ENCODE peak calls at places on chromosomes 1 and 21, in seven cellular contexts. One of them, this sample, is unnamed.

GRCh38 chr1:104932949-104933679 is 1183.4 kb downstream of the AMY1C start:
- DNase-seq in fibroblast of lung: no peak
- DNase-seq in HFFc6: no peak
- DNase-seq in neural crest cell: no peak
- DNase-seq in upper lobe of left lung: no peak
- DNase-seq in cardiac muscle cell: no peak
- DNase-seq in tibial artery: no peak
- DNase-seq in this sample: no peak

GRCh38 chr1:21162740-21163464 is 13.8 kb downstream of the EIF4G3 start:
- DNase-seq in fibroblast of lung: no peak
- DNase-seq in HFFc6: no peak
- DNase-seq in neural crest cell: no peak
- DNase-seq in upper lobe of left lung: no peak
- DNase-seq in cardiac muscle cell: no peak
- DNase-seq in tibial artery: no peak
- DNase-seq in this sample: no peak

GRCh38 chr21:42737969-42738590 is 84.7 kb downstream of the PDE9A start:
- DNase-seq in fibroblast of lung: peak
- DNase-seq in HFFc6: no peak
- DNase-seq in neural crest cell: no peak
- DNase-seq in upper lobe of left lung: peak
- DNase-seq in cardiac muscle cell: no peak
- DNase-seq in tibial artery: peak
- DNase-seq in this sample: peak

GRCh38 chr1:100265562-100265930 is 470 bp upstream of the RTCA start:
- DNase-seq in fibroblast of lung: no peak
- DNase-seq in HFFc6: peak
- DNase-seq in neural crest cell: no peak
- DNase-seq in upper lobe of left lung: no peak
- DNase-seq in cardiac muscle cell: no peak
- DNase-seq in tibial artery: no peak
- DNase-seq in this sample: peak

GRCh38 chr1:16153999-16154673 is 1.7 kb downstream of the EPHA2 start:
- DNase-seq in fibroblast of lung: no peak
- DNase-seq in HFFc6: no peak
- DNase-seq in neural crest cell: no peak
- DNase-seq in upper lobe of left lung: no peak
- DNase-seq in cardiac muscle cell: no peak
- DNase-seq in tibial artery: no peak
- DNase-seq in this sample: no peak

GRCh38 chr1:181134543-181135461 is 46.3 kb downstream of the IER5 start:
- DNase-seq in fibroblast of lung: peak
- DNase-seq in HFFc6: peak
- DNase-seq in neural crest cell: no peak
- DNase-seq in upper lobe of left lung: peak
- DNase-seq in cardiac muscle cell: no peak
- DNase-seq in tibial artery: peak
- DNase-seq in this sample: peak

GRCh38 chr1:63799810-63800209 is 26.0 kb downstream of the ROR1 start:
- DNase-seq in fibroblast of lung: peak
- DNase-seq in HFFc6: peak
- DNase-seq in neural crest cell: no peak
- DNase-seq in upper lobe of left lung: no peak
- DNase-seq in cardiac muscle cell: no peak
- DNase-seq in tibial artery: no peak
- DNase-seq in this sample: no peak

GRCh38 chr1:38138498-38139233 is 92.1 kb upstream of the POU3F1 start:
- DNase-seq in fibroblast of lung: peak
- DNase-seq in HFFc6: peak
- DNase-seq in neural crest cell: no peak
- DNase-seq in upper lobe of left lung: peak
- DNase-seq in cardiac muscle cell: peak
- DNase-seq in tibial artery: peak
- DNase-seq in this sample: peak

GRCh38 chr1:220877348-220878095 is 1.7 kb upstream of the HLX start:
- DNase-seq in fibroblast of lung: no peak
- DNase-seq in HFFc6: no peak
- DNase-seq in neural crest cell: no peak
- DNase-seq in upper lobe of left lung: peak
- DNase-seq in cardiac muscle cell: no peak
- DNase-seq in tibial artery: no peak
- DNase-seq in this sample: no peak

GRCh38 chr1:24341260-24341659 is 22.1 kb downstream of the GRHL3 start:
- DNase-seq in fibroblast of lung: no peak
- DNase-seq in HFFc6: no peak
- DNase-seq in neural crest cell: no peak
- DNase-seq in upper lobe of left lung: no peak
- DNase-seq in cardiac muscle cell: no peak
- DNase-seq in tibial artery: no peak
- DNase-seq in this sample: no peak

GRCh38 chr1:29264773-29265389 is 28.6 kb downstream of the PTPRU start:
- DNase-seq in fibroblast of lung: peak
- DNase-seq in HFFc6: peak
- DNase-seq in neural crest cell: no peak
- DNase-seq in upper lobe of left lung: no peak
- DNase-seq in cardiac muscle cell: no peak
- DNase-seq in tibial artery: no peak
- DNase-seq in this sample: peak

GRCh38 chr1:233635765-233636502 is 22.0 kb downstream of the KCNK1 start:
- DNase-seq in fibroblast of lung: peak
- DNase-seq in HFFc6: no peak
- DNase-seq in neural crest cell: no peak
- DNase-seq in upper lobe of left lung: peak
- DNase-seq in cardiac muscle cell: no peak
- DNase-seq in tibial artery: no peak
- DNase-seq in this sample: peak

GRCh38 chr1:39568208-39568607 is 8.4 kb downstream of the PABPC4 start:
- DNase-seq in fibroblast of lung: no peak
- DNase-seq in HFFc6: no peak
- DNase-seq in neural crest cell: no peak
- DNase-seq in upper lobe of left lung: no peak
- DNase-seq in cardiac muscle cell: no peak
- DNase-seq in tibial artery: no peak
- DNase-seq in this sample: no peak

GRCh38 chr21:28922368-28922767 is 70.3 kb downstream of the LTN1 start:
- DNase-seq in fibroblast of lung: no peak
- DNase-seq in HFFc6: no peak
- DNase-seq in neural crest cell: no peak
- DNase-seq in upper lobe of left lung: no peak
- DNase-seq in cardiac muscle cell: no peak
- DNase-seq in tibial artery: no peak
- DNase-seq in this sample: no peak

GRCh38 chr21:34579411-34579810 is 35.5 kb downstream of the RCAN1 start:
- DNase-seq in fibroblast of lung: peak
- DNase-seq in HFFc6: peak
- DNase-seq in neural crest cell: no peak
- DNase-seq in upper lobe of left lung: no peak
- DNase-seq in cardiac muscle cell: no peak
- DNase-seq in tibial artery: no peak
- DNase-seq in this sample: no peak

GRCh38 chr1:36183309-36183856 is 27.4 kb downstream of the MAP7D1 start:
- DNase-seq in fibroblast of lung: peak
- DNase-seq in HFFc6: no peak
- DNase-seq in neural crest cell: no peak
- DNase-seq in upper lobe of left lung: peak
- DNase-seq in cardiac muscle cell: peak
- DNase-seq in tibial artery: peak
- DNase-seq in this sample: peak

GRCh38 chr1:116290085-116290670 is 82.9 kb upstream of the ATP1A1 start:
- DNase-seq in fibroblast of lung: no peak
- DNase-seq in HFFc6: peak
- DNase-seq in neural crest cell: no peak
- DNase-seq in upper lobe of left lung: no peak
- DNase-seq in cardiac muscle cell: no peak
- DNase-seq in tibial artery: no peak
- DNase-seq in this sample: no peak

GRCh38 chr1:51242546-51242945 is 6.5 kb downstream of the RNF11 start:
- DNase-seq in fibroblast of lung: no peak
- DNase-seq in HFFc6: no peak
- DNase-seq in neural crest cell: no peak
- DNase-seq in upper lobe of left lung: no peak
- DNase-seq in cardiac muscle cell: no peak
- DNase-seq in tibial artery: no peak
- DNase-seq in this sample: no peak

GRCh38 chr21:43775795-43776430 is at the start of gene CSTB:
- DNase-seq in fibroblast of lung: peak
- DNase-seq in HFFc6: peak
- DNase-seq in neural crest cell: peak
- DNase-seq in upper lobe of left lung: peak
- DNase-seq in cardiac muscle cell: peak
- DNase-seq in tibial artery: peak
- DNase-seq in this sample: peak
- TF ChIP-seq CTCF in fibroblast of lung: no peak
- TF ChIP-seq CTCF in HFFc6: no peak
- TF ChIP-seq CTCF in neural crest cell: no peak
- TF ChIP-seq CTCF in upper lobe of left lung: no peak
- TF ChIP-seq CTCF in cardiac muscle cell: no peak
- TF ChIP-seq CTCF in tibial artery: no peak
- TF ChIP-seq CTCF in this sample: no peak

GRCh38 chr1:72724951-72725863 is 442.9 kb upstream of the NEGR1 start:
- DNase-seq in fibroblast of lung: no peak
- DNase-seq in HFFc6: no peak
- DNase-seq in neural crest cell: peak
- DNase-seq in upper lobe of left lung: no peak
- DNase-seq in cardiac muscle cell: peak
- DNase-seq in tibial artery: peak
- DNase-seq in this sample: no peak
- TF ChIP-seq CTCF in fibroblast of lung: no peak
- TF ChIP-seq CTCF in HFFc6: no peak
- TF ChIP-seq CTCF in neural crest cell: peak
- TF ChIP-seq CTCF in upper lobe of left lung: no peak
- TF ChIP-seq CTCF in cardiac muscle cell: no peak
- TF ChIP-seq CTCF in tibial artery: no peak
- TF ChIP-seq CTCF in this sample: no peak

GRCh38 chr1:14415396-14415795 is 183.1 kb upstream of the KAZN start:
- DNase-seq in fibroblast of lung: no peak
- DNase-seq in HFFc6: no peak
- DNase-seq in neural crest cell: no peak
- DNase-seq in upper lobe of left lung: no peak
- DNase-seq in cardiac muscle cell: peak
- DNase-seq in tibial artery: no peak
- DNase-seq in this sample: no peak
- TF ChIP-seq CTCF in fibroblast of lung: no peak
- TF ChIP-seq CTCF in HFFc6: no peak
- TF ChIP-seq CTCF in neural crest cell: peak
- TF ChIP-seq CTCF in upper lobe of left lung: no peak
- TF ChIP-seq CTCF in cardiac muscle cell: no peak
- TF ChIP-seq CTCF in tibial artery: no peak
- TF ChIP-seq CTCF in this sample: no peak

GRCh38 chr1:161225534-161226319 is at the start of gene TOMM40L:
- DNase-seq in fibroblast of lung: peak
- DNase-seq in HFFc6: peak
- DNase-seq in neural crest cell: peak
- DNase-seq in upper lobe of left lung: peak
- DNase-seq in cardiac muscle cell: peak
- DNase-seq in tibial artery: peak
- DNase-seq in this sample: peak

GRCh38 chr1:161226320-161226711 is 456 bp downstream of the TOMM40L start:
- DNase-seq in fibroblast of lung: no peak
- DNase-seq in HFFc6: no peak
- DNase-seq in neural crest cell: no peak
- DNase-seq in upper lobe of left lung: no peak
- DNase-seq in cardiac muscle cell: no peak
- DNase-seq in tibial artery: no peak
- DNase-seq in this sample: no peak

GRCh38 chr1:161227196-161227871 is 1.5 kb downstream of the TOMM40L start:
- DNase-seq in fibroblast of lung: peak
- DNase-seq in HFFc6: peak
- DNase-seq in neural crest cell: peak
- DNase-seq in upper lobe of left lung: peak
- DNase-seq in cardiac muscle cell: peak
- DNase-seq in tibial artery: peak
- DNase-seq in this sample: peak

GRCh38 chr1:161228032-161228431 is 2.2 kb downstream of the TOMM40L start:
- DNase-seq in fibroblast of lung: no peak
- DNase-seq in HFFc6: no peak
- DNase-seq in neural crest cell: no peak
- DNase-seq in upper lobe of left lung: no peak
- DNase-seq in cardiac muscle cell: no peak
- DNase-seq in tibial artery: no peak
- DNase-seq in this sample: no peak

GRCh38 chr1:161226759-161227158 is 899 bp downstream of the TOMM40L start:
- DNase-seq in fibroblast of lung: no peak
- DNase-seq in HFFc6: no peak
- DNase-seq in neural crest cell: no peak
- DNase-seq in upper lobe of left lung: no peak
- DNase-seq in cardiac muscle cell: no peak
- DNase-seq in tibial artery: no peak
- DNase-seq in this sample: no peak
- TF ChIP-seq CTCF in fibroblast of lung: no peak
- TF ChIP-seq CTCF in HFFc6: no peak
- TF ChIP-seq CTCF in neural crest cell: no peak
- TF ChIP-seq CTCF in upper lobe of left lung: no peak
- TF ChIP-seq CTCF in cardiac muscle cell: no peak
- TF ChIP-seq CTCF in tibial artery: no peak
- TF ChIP-seq CTCF in this sample: no peak

DNA sequence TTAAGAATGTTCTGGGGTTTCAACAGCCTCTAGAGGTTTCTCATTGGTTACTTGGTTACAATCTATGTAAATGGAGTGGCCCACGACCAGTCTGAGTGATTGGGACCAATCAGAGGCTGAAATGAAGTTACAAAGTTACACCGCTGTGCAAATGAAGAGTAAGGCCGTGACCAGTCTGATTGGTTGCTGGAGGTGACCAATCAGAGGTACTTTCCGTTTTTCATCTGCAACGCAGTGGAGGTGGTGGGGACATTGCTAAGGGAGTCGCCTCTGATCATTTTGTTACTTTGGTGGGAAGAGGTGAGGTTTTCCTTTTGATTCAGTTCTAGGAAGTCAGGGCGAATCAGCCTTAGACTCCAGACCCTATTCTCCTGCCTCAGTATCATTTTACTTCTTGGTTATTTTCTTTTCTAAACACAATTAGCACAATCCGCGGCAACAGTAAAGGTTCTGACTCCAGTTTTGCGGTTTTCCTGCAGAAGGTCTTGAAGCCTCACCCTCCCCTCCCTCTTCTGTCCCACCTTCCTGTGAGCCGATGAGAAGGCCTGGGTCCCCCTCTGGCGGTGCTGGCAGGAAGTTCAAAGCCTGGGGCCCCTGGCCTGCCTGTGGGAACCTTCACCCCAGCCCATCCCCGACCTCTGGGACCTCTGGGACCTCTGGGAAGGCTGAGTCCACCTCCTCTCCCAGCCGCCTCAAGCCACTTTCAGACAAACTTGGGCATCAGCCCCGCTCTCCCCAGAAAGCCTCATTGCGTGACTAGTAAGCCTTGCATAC is 38.7 kb upstream of the TTC34 start:
- DNase-seq in fibroblast of lung: no peak
- DNase-seq in HFFc6: no peak
- DNase-seq in neural crest cell: no peak
- DNase-seq in upper lobe of left lung: no peak
- DNase-seq in cardiac muscle cell: no peak
- DNase-seq in tibial artery: no peak
- DNase-seq in this sample: no peak
- TF ChIP-seq CTCF in fibroblast of lung: no peak
- TF ChIP-seq CTCF in HFFc6: no peak
- TF ChIP-seq CTCF in neural crest cell: no peak
- TF ChIP-seq CTCF in upper lobe of left lung: no peak
- TF ChIP-seq CTCF in cardiac muscle cell: no peak
- TF ChIP-seq CTCF in tibial artery: no peak
- TF ChIP-seq CTCF in this sample: no peak